ENCODE peak calls at places on chromosome 3, in four cellular contexts. U is A549, R is K562, S is HepG2. T is an unnamed sample.

GRCh38 chr3:124587053-124587408 is 143.2 kb upstream of the UMPS start:
- DNase-seq in U (no peak), R (peak), S (no peak), T (no peak)

GRCh38 chr3:176663376-176663775 is 533.9 kb downstream of the TBL1XR1 start:
- DNase-seq in U (no peak), R (no peak), S (no peak), T (no peak)

GRCh38 chr3:1195922-1196321 is 103.1 kb downstream of the CNTN6 start:
- DNase-seq in U (no peak), R (no peak), S (no peak), T (no peak)

GRCh38 chr3:139564290-139564861 is 24.8 kb upstream of the RBP1 start:
- DNase-seq in U (no peak), R (peak), S (no peak), T (peak)

GRCh38 chr3:164418426-164418825 is 659.9 kb downstream of the SI start:
- DNase-seq in U (no peak), R (no peak), S (no peak), T (no peak)

GRCh38 chr3:194397757-194398312 is 1.2 kb downstream of the GP5 start:
- DNase-seq in U (no peak), R (no peak), S (no peak), T (no peak)

GRCh38 chr3:85481411-85482192 is 522.8 kb downstream of the CADM2 start:
- DNase-seq in U (no peak), R (no peak), S (no peak), T (no peak)

GRCh38 chr3:54853573-54854404 is 74.1 kb downstream of the LRTM1 start:
- DNase-seq in U (peak), R (peak), S (peak), T (peak)

GRCh38 chr3:100463002-100463401 is 29.4 kb upstream of the TMEM45A start:
- DNase-seq in U (peak), R (peak), S (peak), T (peak)

GRCh38 chr3:108157275-108157674 is 64.9 kb downstream of the IFT57 start:
- DNase-seq in U (no peak), R (no peak), S (no peak), T (no peak)

GRCh38 chr3:108156312-108156853 is 65.6 kb upstream of the CD47 start:
- DNase-seq in U (no peak), R (no peak), S (no peak), T (no peak)

GRCh38 chr3:108150200-108150599 is 59.4 kb upstream of the CD47 start:
- DNase-seq in U (no peak), R (peak), S (no peak), T (no peak)

GRCh38 chr3:108153451-108153981 is 62.7 kb upstream of the CD47 start:
- DNase-seq in U (no peak), R (peak), S (peak), T (peak)

GRCh38 chr3:108152261-108152660 is 61.4 kb upstream of the CD47 start:
- DNase-seq in U (no peak), R (no peak), S (no peak), T (no peak)
- TF ChIP-seq BHLHE40 in U (no peak), R (no peak), S (no peak), T (no peak)

DNA sequence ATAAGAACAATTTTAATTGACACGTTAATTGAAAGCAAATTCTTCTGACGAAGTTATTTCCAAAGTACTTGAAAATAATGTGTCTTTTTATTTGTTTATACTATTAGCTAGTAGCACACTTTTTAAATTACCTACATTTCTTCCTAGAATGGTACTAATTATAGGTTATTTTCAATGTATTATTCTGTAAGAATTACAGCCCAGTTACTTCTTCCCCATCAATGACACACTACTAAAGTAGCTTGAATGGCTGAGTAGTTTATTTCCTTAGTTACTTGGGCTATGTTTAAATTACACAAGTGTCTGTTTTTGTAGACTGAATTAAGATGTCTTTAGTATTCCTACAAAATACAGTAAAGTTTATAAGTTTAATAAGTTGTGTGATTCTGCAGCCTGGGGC is 217.6 kb upstream of the IL12A start:
- DNase-seq in U (no peak), R (no peak), S (no peak), T (no peak)
- TF ChIP-seq BHLHE40 in U (no peak), R (no peak), S (no peak), T (no peak)

DNA sequence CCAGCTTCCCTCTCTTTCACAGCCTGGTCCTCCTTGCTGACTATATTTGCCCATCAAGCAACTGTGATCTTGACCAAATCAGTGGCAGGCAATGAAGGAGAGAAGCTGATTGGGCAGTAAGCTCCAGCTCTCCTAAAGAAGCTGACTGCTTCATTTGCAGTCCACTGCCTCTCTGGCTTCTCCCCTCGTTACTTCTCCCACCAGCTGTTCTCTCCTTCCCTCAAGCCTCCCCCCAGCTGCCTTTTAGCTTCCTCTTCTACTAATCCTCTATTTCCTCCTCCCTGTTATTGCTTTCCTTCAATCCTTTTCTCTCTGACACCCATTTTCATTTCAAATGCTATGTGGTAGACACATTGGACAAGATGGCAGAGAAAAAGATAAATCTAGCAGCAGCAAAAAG is 474.7 kb upstream of the UBE2E2 start:
- DNase-seq in U (no peak), R (no peak), S (no peak), T (no peak)
- TF ChIP-seq BHLHE40 in U (no peak), R (no peak), S (no peak), T (no peak)

GRCh38 chr3:152296382-152296781 is 27.7 kb downstream of the MBNL1 start:
- DNase-seq in U (no peak), R (no peak), S (no peak), T (no peak)

GRCh38 chr3:152296990-152297389 is 28.3 kb downstream of the MBNL1 start:
- DNase-seq in U (no peak), R (no peak), S (no peak), T (no peak)

GRCh38 chr3:152300029-152300764 is 31.5 kb downstream of the MBNL1 start:
- DNase-seq in U (no peak), R (no peak), S (no peak), T (no peak)

GRCh38 chr3:152299243-152299976 is 30.7 kb downstream of the MBNL1 start:
- DNase-seq in U (no peak), R (no peak), S (no peak), T (no peak)

GRCh38 chr3:152298393-152299242 is 29.9 kb downstream of the MBNL1 start:
- DNase-seq in U (peak), R (peak), S (peak), T (peak)
- TF ChIP-seq BHLHE40 in U (no peak), R (peak), S (peak), T (peak)

GRCh38 chr3:16515885-16516420 is 2.5 kb upstream of the RFTN1 start:
- DNase-seq in U (no peak), R (no peak), S (no peak), T (no peak)
- TF ChIP-seq BHLHE40 in U (no peak), R (no peak), S (no peak), T (no peak)

GRCh38 chr3:13234664-13235063 is 161.4 kb upstream of the IQSEC1 start:
- DNase-seq in U (no peak), R (no peak), S (no peak), T (no peak)

GRCh38 chr3:13235897-13236296 is 162.7 kb upstream of the IQSEC1 start:
- DNase-seq in U (no peak), R (no peak), S (peak), T (no peak)

GRCh38 chr3:13234155-13234505 is 160.9 kb upstream of the IQSEC1 start:
- DNase-seq in U (no peak), R (no peak), S (no peak), T (no peak)

GRCh38 chr3:13233487-13234154 is 160.4 kb upstream of the IQSEC1 start:
- DNase-seq in U (no peak), R (no peak), S (no peak), T (no peak)

GRCh38 chr3:13235079-13235478 is 161.8 kb upstream of the IQSEC1 start:
- DNase-seq in U (no peak), R (peak), S (no peak), T (no peak)
- TF ChIP-seq BHLHE40 in U (no peak), R (no peak), S (no peak), T (no peak)

DNA sequence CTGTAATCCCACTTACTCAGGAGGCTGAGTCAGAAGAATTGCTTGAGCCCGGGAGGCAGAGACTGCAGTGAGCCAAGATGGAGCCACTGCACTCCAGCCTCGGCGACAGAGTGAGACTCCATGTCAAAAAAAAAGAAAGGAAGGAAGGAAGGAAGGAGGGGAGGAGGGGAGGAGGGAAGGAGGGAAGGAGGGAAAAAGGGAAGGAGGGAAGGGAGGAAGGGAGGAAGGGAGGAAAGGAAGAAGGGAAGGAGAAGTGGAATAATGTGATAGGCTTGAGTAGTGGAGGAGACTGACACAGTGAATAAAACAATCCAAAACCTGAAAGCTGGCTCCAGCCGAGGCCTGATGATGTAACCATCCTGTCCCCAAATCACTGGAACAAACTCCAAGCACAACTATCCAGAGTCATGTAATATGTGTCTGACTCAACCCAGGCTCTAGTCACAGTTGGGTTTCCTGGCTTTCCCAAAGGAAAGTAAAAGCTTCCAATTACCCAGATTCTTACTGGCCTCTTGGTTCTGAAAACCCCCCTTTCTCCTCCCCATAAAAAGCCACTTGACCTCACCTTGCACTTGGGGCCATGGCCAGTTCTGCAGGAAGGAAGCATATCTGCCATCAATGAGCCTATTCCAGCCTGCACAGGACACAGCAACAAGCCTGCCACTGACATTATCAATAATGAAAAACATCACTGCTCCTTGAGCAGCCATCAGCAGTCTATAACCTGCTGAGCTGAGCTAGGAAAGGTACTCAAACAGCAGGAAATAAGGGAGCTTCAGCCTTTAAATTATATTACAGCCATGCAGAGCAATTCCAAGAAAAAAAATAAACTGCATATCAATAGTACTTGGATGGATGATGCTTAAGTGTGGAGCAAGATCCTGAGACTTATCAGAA is 48.3 kb downstream of the MB21D2 start:
- DNase-seq in U (no peak), R (no peak), S (no peak), T (no peak)
- TF ChIP-seq BHLHE40 in U (no peak), R (no peak), S (no peak), T (no peak)

T was measured in HEK293T.